ENCODE peak calls at places on chromosomes 12 and 14, in seven cellular contexts. R, N, J, D, Z, S and L are unnamed samples.

GRCh38 chr12:8734873-8735381 is 37.1 kb downstream of the RIMKLB start:
- DNase-seq in R (no peak), N (no peak), J (no peak), D (no peak), Z (no peak), S (no peak), L (no peak)

GRCh38 chr12:108671110-108671509 is 37.4 kb upstream of the SELPLG start:
- DNase-seq in R (no peak), N (no peak), J (no peak), D (no peak), Z (no peak), S (no peak), L (no peak)

GRCh38 chr14:98172243-98172778 is 1099.7 kb downstream of the BCL11B start:
- DNase-seq in R (no peak), N (no peak), J (no peak), D (no peak), Z (no peak), S (no peak), L (no peak)

GRCh38 chr12:4243098-4243795 is 30.3 kb upstream of the CCND2 start:
- DNase-seq in R (no peak), N (no peak), J (no peak), D (no peak), Z (no peak), S (no peak), L (no peak)

GRCh38 chr12:81450920-81451739 is 308.0 kb downstream of the PPFIA2 start:
- DNase-seq in R (peak), N (peak), J (peak), D (peak), Z (peak), S (no peak), L (peak)

GRCh38 chr14:102319351-102320032 is at the start of gene ZNF839:
- DNase-seq in R (peak), N (peak), J (peak), D (peak), Z (no peak), S (peak), L (peak)

GRCh38 chr12:115543269-115543668 is 734.2 kb downstream of the MED13L start:
- DNase-seq in R (no peak), N (no peak), J (no peak), D (no peak), Z (no peak), S (no peak), L (no peak)

GRCh38 chr12:94208433-94208921 is 60.1 kb downstream of the PLXNC1 start:
- DNase-seq in R (no peak), N (no peak), J (no peak), D (no peak), Z (no peak), S (no peak), L (no peak)

GRCh38 chr12:48104531-48104930 is 1.3 kb downstream of the SENP1 start:
- DNase-seq in R (no peak), N (no peak), J (no peak), D (peak), Z (no peak), S (no peak), L (no peak)

GRCh38 chr12:119868992-119869391 is 8.1 kb downstream of the CIT start:
- DNase-seq in R (no peak), N (no peak), J (no peak), D (no peak), Z (no peak), S (no peak), L (peak)

GRCh38 chr12:50055831-50056628 is 1.4 kb upstream of the ASIC1 start:
- DNase-seq in R (peak), N (peak), J (peak), D (peak), Z (no peak), S (no peak), L (peak)

GRCh38 chr14:90808759-90809529 is 7.3 kb downstream of the TTC7B start:
- DNase-seq in R (no peak), N (no peak), J (no peak), D (no peak), Z (no peak), S (no peak), L (no peak)

GRCh38 chr12:29187756-29188155 is 38.7 kb downstream of the FAR2 start:
- DNase-seq in R (no peak), N (no peak), J (no peak), D (no peak), Z (no peak), S (no peak), L (no peak)

GRCh38 chr14:55604467-55604866 is 24.5 kb downstream of the KTN1 start:
- DNase-seq in R (no peak), N (no peak), J (no peak), D (no peak), Z (no peak), S (no peak), L (no peak)

GRCh38 chr12:7221486-7221885 is 32.0 kb downstream of the PEX5 start:
- DNase-seq in R (no peak), N (no peak), J (no peak), D (no peak), Z (no peak), S (no peak), L (no peak)

GRCh38 chr12:124147579-124147978 is 147.3 kb upstream of the RFLNA start:
- DNase-seq in R (no peak), N (no peak), J (no peak), D (no peak), Z (no peak), S (no peak), L (no peak)

GRCh38 chr12:55720894-55721444 is 776 bp downstream of the RDH5 start:
- DNase-seq in R (peak), N (no peak), J (no peak), D (peak), Z (peak), S (peak), L (peak)

GRCh38 chr14:77325746-77326094 is 4.9 kb downstream of the GSTZ1 start:
- DNase-seq in R (no peak), N (no peak), J (no peak), D (no peak), Z (no peak), S (no peak), L (no peak)

GRCh38 chr12:82803201-82803600 is 116.5 kb downstream of the TMTC2 start:
- DNase-seq in R (no peak), N (no peak), J (no peak), D (no peak), Z (no peak), S (no peak), L (peak)

GRCh38 chr12:4044736-4045432 is 171.7 kb upstream of the PARP11 start:
- DNase-seq in R (no peak), N (no peak), J (peak), D (no peak), Z (no peak), S (no peak), L (no peak)

GRCh38 chr12:88566430-88566829 is 13.8 kb downstream of the KITLG start:
- DNase-seq in R (no peak), N (no peak), J (no peak), D (peak), Z (no peak), S (no peak), L (no peak)

GRCh38 chr12:112314981-112315380 is 67.2 kb downstream of the HECTD4 start:
- DNase-seq in R (no peak), N (no peak), J (no peak), D (no peak), Z (no peak), S (no peak), L (no peak)

GRCh38 chr12:108399514-108399913 is 60.4 kb upstream of the CMKLR1 start:
- DNase-seq in R (no peak), N (no peak), J (no peak), D (no peak), Z (no peak), S (peak), L (no peak)

GRCh38 chr14:87628129-87628528 is 364.9 kb downstream of the GALC start:
- DNase-seq in R (no peak), N (no peak), J (no peak), D (no peak), Z (no peak), S (no peak), L (no peak)

GRCh38 chr12:77644915-77645605 is 185.6 kb upstream of the NAV3 start:
- DNase-seq in R (no peak), N (no peak), J (no peak), D (no peak), Z (no peak), S (no peak), L (no peak)

GRCh38 chr12:19129121-19129485 is 430 bp upstream of the PLEKHA5 start:
- DNase-seq in R (no peak), N (no peak), J (no peak), D (peak), Z (no peak), S (no peak), L (no peak)

GRCh38 chr14:99190696-99191662 is 81.0 kb downstream of the BCL11B start:
- DNase-seq in R (no peak), N (no peak), J (no peak), D (no peak), Z (no peak), S (no peak), L (no peak)

GRCh38 chr14:100096656-100097055 is 31.4 kb downstream of the EVL start:
- DNase-seq in R (no peak), N (no peak), J (no peak), D (no peak), Z (peak), S (no peak), L (no peak)

GRCh38 chr12:119687344-119687865 is 19.5 kb downstream of the PRKAB1 start:
- DNase-seq in R (no peak), N (no peak), J (no peak), D (no peak), Z (no peak), S (no peak), L (no peak)

GRCh38 chr12:122886851-122887816 is 8.8 kb downstream of the VPS37B start:
- DNase-seq in R (no peak), N (peak), J (no peak), D (peak), Z (no peak), S (no peak), L (no peak)

GRCh38 chr12:10307630-10308029 is at the start of gene KLRD1:
- DNase-seq in R (no peak), N (no peak), J (no peak), D (no peak), Z (no peak), S (no peak), L (no peak)

GRCh38 chr14:36271939-36272907 is 48.2 kb downstream of the MBIP start:
- DNase-seq in R (no peak), N (no peak), J (peak), D (no peak), Z (no peak), S (no peak), L (no peak)

GRCh38 chr12:62006076-62006732 is 254.0 kb upstream of the USP15 start:
- DNase-seq in R (no peak), N (peak), J (peak), D (peak), Z (no peak), S (no peak), L (peak)

GRCh38 chr12:110826592-110827200 is 20.1 kb upstream of the CCDC63 start:
- DNase-seq in R (peak), N (peak), J (peak), D (peak), Z (peak), S (peak), L (peak)

GRCh38 chr14:71465316-71465715 is 466.9 kb upstream of the RGS6 start:
- DNase-seq in R (no peak), N (no peak), J (no peak), D (no peak), Z (no peak), S (no peak), L (no peak)

GRCh38 chr12:24719293-24719721 is 229.6 kb downstream of the BCAT1 start:
- DNase-seq in R (no peak), N (no peak), J (no peak), D (no peak), Z (no peak), S (no peak), L (no peak)

GRCh38 chr12:33265037-33265436 is 174.6 kb downstream of the SYT10 start:
- DNase-seq in R (no peak), N (no peak), J (no peak), D (no peak), Z (no peak), S (no peak), L (no peak)

GRCh38 chr12:96344124-96344695 is 56.0 kb downstream of the CDK17 start:
- DNase-seq in R (no peak), N (no peak), J (no peak), D (no peak), Z (no peak), S (no peak), L (no peak)

GRCh38 chr14:73576391-73576790 is 7.4 kb downstream of the ACOT2 start:
- DNase-seq in R (no peak), N (no peak), J (no peak), D (no peak), Z (no peak), S (no peak), L (no peak)

GRCh38 chr12:6927999-6928702 is 392 bp downstream of the ATN1 start:
- DNase-seq in R (peak), N (no peak), J (no peak), D (no peak), Z (no peak), S (no peak), L (no peak)